ENCODE peak calls at places on chromosomes 7 and 10, in nine cellular contexts. O is naive thymus-derived CD8-positive, alpha-beta T cell; Y is transverse colon; C is C1 segment of cervical spinal cord; B is GM06990; E is T-helper 2 cell; W is NCI-H2081; V is activated naive CD4-positive, alpha-beta T cell; J is CD4-positive, alpha-beta memory T cell. R is an unnamed sample.

GRCh38 chr7:38375453-38375852 is 102.0 kb upstream of the TARP start:
- DNase-seq in O (no peak), Y (no peak), C (no peak), B (no peak), E (no peak), W (no peak), V (no peak), J (no peak), R (no peak)

GRCh38 chr7:36040679-36041078 is 112.4 kb upstream of the EEPD1 start:
- DNase-seq in O (no peak), Y (no peak), C (no peak), B (no peak), E (no peak), W (no peak), V (no peak), J (no peak), R (no peak)

GRCh38 chr7:34091330-34091917 is 186.1 kb downstream of the BMPER start:
- DNase-seq in O (no peak), Y (peak), C (no peak), B (no peak), E (peak), W (no peak), V (no peak), J (no peak), R (no peak)

GRCh38 chr7:23622469-23622868 is 25.3 kb downstream of the CCDC126 start:
- DNase-seq in O (no peak), Y (no peak), C (no peak), B (no peak), E (no peak), W (no peak), V (no peak), J (no peak), R (no peak)

GRCh38 chr7:116339564-116339963 is 129.2 kb downstream of the TES start:
- DNase-seq in O (no peak), Y (no peak), C (no peak), B (no peak), E (no peak), W (no peak), V (no peak), J (no peak), R (no peak)

GRCh38 chr10:16360001-16360400 is 76.8 kb upstream of the PTER start:
- DNase-seq in O (no peak), Y (no peak), C (no peak), B (no peak), E (no peak), W (no peak), V (no peak), J (no peak), R (no peak)

GRCh38 chr7:111067251-111067650 is 23.7 kb upstream of the LRRN3 start:
- DNase-seq in O (no peak), Y (no peak), C (no peak), B (no peak), E (no peak), W (no peak), V (no peak), J (no peak), R (no peak)

GRCh38 chr7:5699951-5700384 is 81.5 kb downstream of the RNF216 start:
- DNase-seq in O (peak), Y (peak), C (no peak), B (peak), E (peak), W (peak), V (no peak), J (peak), R (peak)

GRCh38 chr7:113143486-113144257 is 25.3 kb upstream of the SMIM30 start:
- DNase-seq in O (no peak), Y (no peak), C (no peak), B (no peak), E (no peak), W (no peak), V (no peak), J (no peak), R (no peak)

GRCh38 chr7:79118143-79118542 is 335.3 kb downstream of the MAGI2 start:
- DNase-seq in O (no peak), Y (no peak), C (no peak), B (no peak), E (no peak), W (no peak), V (no peak), J (no peak), R (no peak)

GRCh38 chr7:132654150-132654549 is 77.9 kb upstream of the PLXNA4 start:
- DNase-seq in O (no peak), Y (no peak), C (no peak), B (no peak), E (peak), W (no peak), V (no peak), J (no peak), R (no peak)

GRCh38 chr10:28463676-28464395 is 69.1 kb upstream of the WAC start:
- DNase-seq in O (no peak), Y (peak), C (no peak), B (no peak), E (no peak), W (peak), V (no peak), J (no peak), R (no peak)

GRCh38 chr10:86376403-86376802 is 9.8 kb upstream of the GRID1 start:
- DNase-seq in O (no peak), Y (no peak), C (no peak), B (no peak), E (no peak), W (no peak), V (no peak), J (no peak), R (no peak)

GRCh38 chr7:132680590-132680989 is 104.3 kb upstream of the PLXNA4 start:
- DNase-seq in O (no peak), Y (no peak), C (no peak), B (no peak), E (no peak), W (no peak), V (no peak), J (no peak), R (no peak)